ENCODE peak calls at places on chromosomes 7 and 10, in five cellular contexts. P is osteocyte, O is IMR-90, T is spleen, E is epithelial cell of esophagus. N is an unnamed sample.

GRCh38 chr7:86667732-86668131 is 24.0 kb downstream of the GRM3 start:
- DNase-seq in T (no peak), E (no peak), O (no peak), P (no peak), N (no peak)

GRCh38 chr7:140972876-140973829 is 41.6 kb downstream of the MRPS33 start:
- DNase-seq in E (peak; percentile 14), O (no peak), T (no peak), P (no peak), N (no peak)

GRCh38 chr7:128860158-128861073 is 2.2 kb upstream of the ATP6V1F start:
- DNase-seq in T (no peak), P (no peak), E (no peak), O (peak; percentile 81), N (no peak)

GRCh38 chr10:103619424-103620356 is 126.2 kb downstream of the NEURL1 start:
- DNase-seq in E (no peak), P (no peak), T (no peak), O (no peak), N (no peak)

GRCh38 chr7:125871431-125871830 is 941.8 kb upstream of the POT1 start:
- DNase-seq in T (no peak), O (no peak), P (no peak), E (no peak), N (no peak)

GRCh38 chr10:47364366-47364765 is 16.2 kb downstream of the RBP3 start:
- DNase-seq in P (no peak), O (no peak), T (no peak), E (peak; percentile 24), N (no peak)

GRCh38 chr10:70551971-70552422 is 50.5 kb downstream of the PRF1 start:
- DNase-seq in T (no peak), O (peak; percentile 94), E (peak; percentile 71), P (no peak), N (no peak)

GRCh38 chr10:5419466-5420094 is 7.2 kb downstream of the NET1 start:
- DNase-seq in E (no peak), P (no peak), O (no peak), T (no peak), N (no peak)

GRCh38 chr7:51234139-51234538 is 82.5 kb downstream of the COBL start:
- DNase-seq in T (no peak), O (no peak), P (no peak), E (no peak), N (no peak)

GRCh38 chr7:128076831-128077271 is 45.6 kb upstream of the LRRC4 start:
- DNase-seq in P (no peak), E (no peak), T (no peak), O (no peak), N (peak; percentile 71)

GRCh38 chr7:150966002-150966401 is 12.1 kb downstream of the KCNH2 start:
- DNase-seq in O (no peak), E (no peak), T (no peak), P (no peak), N (peak; percentile 30)

GRCh38 chr10:69348824-69349541 is 67.7 kb downstream of the TACR2 start:
- DNase-seq in E (peak; percentile 99), O (peak; percentile 94), P (no peak), T (no peak), N (no peak)

GRCh38 chr7:30163231-30163894 is 28.6 kb downstream of the MTURN start:
- DNase-seq in E (peak; percentile 94), P (no peak), T (peak; percentile 82), O (no peak), N (no peak)

GRCh38 chr7:98399903-98400537 is 870 bp downstream of the BAIAP2L1 start:
- DNase-seq in P (no peak), O (peak; percentile 17), T (peak; percentile 21), E (peak; percentile 81), N (no peak)

GRCh38 chr10:112374724-112375541 is 1.0 kb downstream of the ACSL5 start:
- DNase-seq in P (no peak), O (no peak), E (no peak), T (peak; percentile 80), N (no peak)

GRCh38 chr7:101104193-101104713 is 19.0 kb downstream of the TRIM56 start:
- DNase-seq in T (no peak), E (no peak), P (no peak), O (no peak), N (no peak)

GRCh38 chr10:71547841-71548493 is 151.2 kb downstream of the CDH23 start:
- DNase-seq in O (peak; percentile 15), T (no peak), P (peak; percentile 87), E (no peak), N (no peak)

GRCh38 chr7:113561446-113561845 is 357.4 kb downstream of the PPP1R3A start:
- DNase-seq in O (peak; percentile 21), P (no peak), T (no peak), E (peak; percentile 31), N (no peak)

GRCh38 chr10:30705625-30706149 is 76.1 kb upstream of the LYZL2 start:
- DNase-seq in O (no peak), P (peak; percentile 73), E (no peak), T (peak; percentile 80), N (no peak)

GRCh38 chr10:10872035-10872673 is 145.5 kb upstream of the CELF2 start:
- DNase-seq in O (peak; percentile 96), E (peak; percentile 63), T (no peak), P (no peak), N (no peak)

GRCh38 chr10:78579995-78580394 is 488.8 kb upstream of the ZMIZ1 start:
- DNase-seq in E (no peak), T (no peak), P (no peak), O (no peak), N (no peak)

GRCh38 chr7:151233111-151233701 is 923 bp downstream of the CHPF2 start:
- DNase-seq in O (peak; percentile 89), T (peak; percentile 87), E (peak; percentile 87), P (no peak), N (peak; percentile 46)

GRCh38 chr10:78889536-78890063 is 179.2 kb upstream of the ZMIZ1 start:
- DNase-seq in P (no peak), E (no peak), O (no peak), T (no peak), N (no peak)

GRCh38 chr7:115297651-115298050 is 375.8 kb downstream of the MDFIC start:
- DNase-seq in O (peak; percentile 64), T (no peak), E (peak; percentile 96), P (no peak), N (peak; percentile 78)

GRCh38 chr7:47393406-47393805 is 188.5 kb downstream of the TNS3 start:
- DNase-seq in P (no peak), E (no peak), O (no peak), T (no peak), N (no peak)

GRCh38 chr10:2978111-2978510 is 89.2 kb upstream of the PFKP start:
- DNase-seq in E (peak; percentile 72), P (no peak), T (no peak), O (peak; percentile 79), N (no peak)

GRCh38 chr10:22010973-22011408 is 7.5 kb upstream of the DNAJC1 start:
- DNase-seq in O (peak; percentile 4), E (no peak), P (no peak), T (no peak), N (no peak)
- TF ChIP-seq CTCF in O (peak; percentile 48), E (peak; percentile 7), P (peak; percentile 58), T (peak; percentile 47), N (peak; percentile 28)

DNA sequence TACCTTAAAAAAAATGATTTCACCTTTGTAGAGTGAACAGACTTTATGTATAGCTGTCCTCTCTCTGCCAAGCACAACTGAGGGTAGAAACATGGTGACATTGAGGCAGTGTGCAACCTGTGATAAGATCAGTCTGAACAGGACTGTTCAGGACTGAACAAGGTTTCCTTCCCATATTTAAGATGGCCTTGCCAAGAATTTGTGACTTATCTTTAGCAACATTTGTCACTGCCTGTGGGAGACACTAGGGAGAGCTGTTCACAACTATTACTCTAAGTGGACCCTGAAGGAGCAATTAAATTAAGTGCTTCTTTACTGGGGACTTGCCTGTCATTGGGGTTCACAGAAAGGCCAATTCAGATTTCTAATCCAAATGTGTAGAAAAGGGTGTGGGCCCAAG is 6.7 kb downstream of the OR13A1 start:
- DNase-seq in O (no peak), T (no peak), E (no peak), P (no peak), N (no peak)
- TF ChIP-seq CTCF in O (no peak), T (no peak), E (no peak), P (no peak), N (no peak)

DNA sequence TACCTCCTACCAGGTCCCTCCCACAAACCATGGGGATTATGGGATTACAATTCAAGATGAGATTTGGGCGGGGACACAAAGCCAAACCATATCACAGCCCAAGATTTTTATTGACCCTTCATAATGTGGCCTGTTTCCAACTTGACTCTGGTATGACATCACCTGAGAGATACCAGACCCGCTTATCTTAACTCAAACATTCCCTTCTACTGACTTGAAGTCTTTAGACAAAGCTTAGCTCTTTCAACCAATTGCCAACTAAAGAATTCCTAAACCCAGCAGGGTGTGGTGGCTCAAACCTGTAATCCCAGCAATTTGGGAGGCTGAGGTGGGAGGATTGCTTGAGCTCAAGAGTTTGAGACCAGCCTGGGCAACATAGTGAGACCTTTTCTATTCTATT is 67.9 kb downstream of the CLRN3 start:
- DNase-seq in T (no peak), E (no peak), O (no peak), P (peak; percentile 34), N (no peak)
- TF ChIP-seq CTCF in T (no peak), E (no peak), O (no peak), P (no peak), N (no peak)

GRCh38 chr7:143318661-143319060 is 2.8 kb downstream of the CLCN1 start:
- DNase-seq in P (no peak), E (peak; percentile 98), T (no peak), O (peak; percentile 49), N (no peak)
- TF ChIP-seq CTCF in P (no peak), E (peak; percentile 13), T (no peak), O (no peak), N (no peak)

GRCh38 chr7:45921699-45922519 is 837 bp upstream of the IGFBP3 start:
- DNase-seq in O (peak; percentile 75), T (no peak), P (peak; percentile 90), E (peak; percentile 67), N (peak; percentile 92)
- TF ChIP-seq CTCF in O (peak; percentile 99), T (peak; percentile 62), P (peak; percentile 99), E (peak; percentile 92), N (peak; percentile 98)

GRCh38 chr10:1607466-1607865 is 129.9 kb downstream of the ADARB2 start:
- DNase-seq in O (no peak), E (no peak), T (no peak), P (peak; percentile 74), N (no peak)

GRCh38 chr10:1605999-1606940 is 131.1 kb downstream of the ADARB2 start:
- DNase-seq in P (peak; percentile 56), E (no peak), O (no peak), T (no peak), N (no peak)

GRCh38 chr10:1609038-1609411 is 128.3 kb downstream of the ADARB2 start:
- DNase-seq in T (no peak), O (no peak), P (peak; percentile 63), E (no peak), N (no peak)

GRCh38 chr10:1609596-1609995 is 127.7 kb downstream of the ADARB2 start:
- DNase-seq in T (no peak), O (no peak), E (no peak), P (peak; percentile 44), N (no peak)

DNA sequence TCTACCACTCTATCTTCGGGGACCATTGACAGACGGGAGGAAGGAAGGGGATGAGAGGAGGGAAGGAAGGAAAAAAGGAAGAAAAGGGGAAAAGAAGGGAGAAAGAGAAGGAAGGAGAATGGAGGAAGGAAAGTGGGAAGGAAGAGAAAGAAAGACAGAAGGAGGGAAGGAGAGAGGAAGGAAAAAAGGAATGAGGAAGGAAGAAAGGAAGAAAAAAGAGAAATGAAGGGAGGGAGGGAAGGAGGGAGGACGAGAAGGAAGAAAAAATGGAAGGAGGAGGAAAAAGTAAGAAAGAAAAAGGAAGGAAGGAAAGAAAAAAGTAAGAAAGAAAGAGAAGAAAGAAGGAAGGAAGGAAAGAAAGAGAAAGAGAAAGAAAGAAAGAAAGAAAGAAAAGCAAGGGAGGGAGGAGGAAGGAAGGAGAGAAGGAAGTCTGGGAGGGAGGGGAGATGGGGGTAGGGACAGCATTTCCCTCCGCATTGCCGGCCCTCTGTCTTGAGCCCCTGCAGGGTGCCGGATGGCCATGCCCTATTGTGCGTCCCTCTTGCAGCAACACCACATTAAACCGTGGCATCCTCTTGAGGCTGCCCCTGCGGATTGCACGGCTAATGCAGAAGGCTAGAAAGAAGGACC is 128.8 kb downstream of the ADARB2 start:
- DNase-seq in E (no peak), P (no peak), O (no peak), T (no peak), N (no peak)
- TF ChIP-seq CTCF in E (no peak), P (no peak), O (no peak), T (no peak), N (no peak)